ENCODE peak calls at places on chromosomes 13 and 19, in four cellular contexts. B is H54, Q is HCT116, J is IMR-90. N is an unnamed sample.

GRCh38 chr13:73251866-73252265 is 193.1 kb downstream of the KLF5 start:
- DNase-seq in B (no peak), Q (no peak), J (no peak), N (no peak)

GRCh38 chr19:47511681-47512080 is 3.2 kb downstream of the NAPA start:
- DNase-seq in B (no peak), Q (no peak), J (peak), N (no peak)

GRCh38 chr13:103931396-103931795 is 865.2 kb upstream of the SLC10A2 start:
- DNase-seq in B (no peak), Q (no peak), J (no peak), N (no peak)

GRCh38 chr19:18502633-18503294 is 19.1 kb downstream of the ELL start:
- DNase-seq in B (no peak), Q (no peak), J (no peak), N (no peak)

GRCh38 chr19:3507371-3508120 is 1.4 kb downstream of the FZR1 start:
- DNase-seq in B (no peak), Q (no peak), J (no peak), N (no peak)

GRCh38 chr13:73970413-73971055 is 163.7 kb downstream of the KLF12 start:
- DNase-seq in B (no peak), Q (no peak), J (no peak), N (no peak)

GRCh38 chr19:29670255-29670654 is 5.0 kb downstream of the PLEKHF1 start:
- DNase-seq in B (no peak), Q (no peak), J (no peak), N (no peak)

GRCh38 chr19:1645299-1645698 is 7.1 kb downstream of the TCF3 start:
- DNase-seq in B (no peak), Q (no peak), J (no peak), N (no peak)

GRCh38 chr13:73000027-73000674 is 58.7 kb upstream of the KLF5 start:
- DNase-seq in B (no peak), Q (peak), J (peak), N (no peak)

DNA sequence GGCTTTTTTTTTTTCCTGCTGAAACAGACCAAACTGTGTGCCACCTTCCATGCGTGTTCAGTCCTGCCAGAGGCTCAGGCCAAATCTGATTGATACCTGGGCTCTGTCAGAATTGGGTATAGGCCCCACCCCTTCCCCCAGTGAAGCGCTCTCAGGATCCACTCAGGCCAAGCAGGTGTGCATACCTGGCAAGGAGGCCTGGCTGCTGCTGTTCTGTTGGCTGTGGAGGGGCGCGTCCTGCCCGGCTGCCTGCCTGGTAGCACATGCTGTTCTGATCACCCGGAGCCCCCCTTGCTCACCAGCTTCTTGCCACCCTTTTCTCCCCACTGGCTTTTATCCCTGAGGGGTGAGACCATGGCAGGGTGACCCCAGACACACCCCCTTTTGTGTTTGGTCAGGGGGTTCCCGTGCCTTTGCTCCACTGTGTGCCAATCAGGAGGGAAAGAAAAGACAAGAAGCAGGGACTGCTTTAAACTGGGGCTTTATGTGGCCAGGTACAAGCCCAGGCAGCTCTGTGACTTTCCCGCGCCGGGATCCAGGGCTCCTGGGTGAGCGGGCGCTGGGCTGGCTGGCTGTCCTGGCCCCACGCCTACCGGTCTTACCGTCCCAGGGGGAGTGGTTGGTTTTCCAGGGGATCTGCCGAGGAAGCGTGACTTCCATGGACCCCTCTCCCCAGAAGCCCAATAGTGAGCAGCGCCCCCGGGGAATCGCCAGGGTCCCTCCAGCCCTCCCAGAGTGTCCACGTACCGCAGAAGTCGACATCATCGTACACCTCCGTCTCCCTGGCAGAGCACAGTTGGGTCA is 12.6 kb downstream of the PRAM1 start:
- DNase-seq in B (no peak), Q (no peak), J (no peak), N (no peak)
- TF ChIP-seq POLR2A in B (no peak), Q (no peak), J (no peak), N (no peak)

GRCh38 chr19:56177564-56178243 is 1.9 kb downstream of the GALP start:
- DNase-seq in B (no peak), Q (no peak), J (no peak), N (no peak)

GRCh38 chr19:56174086-56174485 is 1.7 kb upstream of the GALP start:
- DNase-seq in B (no peak), Q (no peak), J (no peak), N (no peak)

GRCh38 chr19:56174550-56174949 is 1.3 kb upstream of the GALP start:
- DNase-seq in B (no peak), Q (no peak), J (no peak), N (no peak)

GRCh38 chr19:56176881-56177280 is 1.1 kb downstream of the GALP start:
- DNase-seq in B (no peak), Q (no peak), J (no peak), N (no peak)
- TF ChIP-seq POLR2A in B (no peak), Q (no peak), J (no peak), N (no peak)

GRCh38 chr13:32586022-32586900 is at the start of gene PDS5B:
- DNase-seq in B (peak), Q (peak), J (peak), N (peak)

GRCh38 chr13:32585625-32586021 is 629 bp upstream of the PDS5B start:
- DNase-seq in B (no peak), Q (no peak), J (no peak), N (no peak)

GRCh38 chr13:32587774-32588165 is 1.5 kb downstream of the PDS5B start:
- DNase-seq in B (no peak), Q (no peak), J (peak), N (no peak)

GRCh38 chr13:32582991-32583390 is 3.3 kb upstream of the PDS5B start:
- DNase-seq in B (no peak), Q (no peak), J (no peak), N (no peak)

GRCh38 chr13:32587014-32587773 is 942 bp downstream of the PDS5B start:
- DNase-seq in B (peak), Q (peak), J (peak), N (peak)
- TF ChIP-seq POLR2A in B (no peak), Q (no peak), J (peak), N (no peak)

DNA sequence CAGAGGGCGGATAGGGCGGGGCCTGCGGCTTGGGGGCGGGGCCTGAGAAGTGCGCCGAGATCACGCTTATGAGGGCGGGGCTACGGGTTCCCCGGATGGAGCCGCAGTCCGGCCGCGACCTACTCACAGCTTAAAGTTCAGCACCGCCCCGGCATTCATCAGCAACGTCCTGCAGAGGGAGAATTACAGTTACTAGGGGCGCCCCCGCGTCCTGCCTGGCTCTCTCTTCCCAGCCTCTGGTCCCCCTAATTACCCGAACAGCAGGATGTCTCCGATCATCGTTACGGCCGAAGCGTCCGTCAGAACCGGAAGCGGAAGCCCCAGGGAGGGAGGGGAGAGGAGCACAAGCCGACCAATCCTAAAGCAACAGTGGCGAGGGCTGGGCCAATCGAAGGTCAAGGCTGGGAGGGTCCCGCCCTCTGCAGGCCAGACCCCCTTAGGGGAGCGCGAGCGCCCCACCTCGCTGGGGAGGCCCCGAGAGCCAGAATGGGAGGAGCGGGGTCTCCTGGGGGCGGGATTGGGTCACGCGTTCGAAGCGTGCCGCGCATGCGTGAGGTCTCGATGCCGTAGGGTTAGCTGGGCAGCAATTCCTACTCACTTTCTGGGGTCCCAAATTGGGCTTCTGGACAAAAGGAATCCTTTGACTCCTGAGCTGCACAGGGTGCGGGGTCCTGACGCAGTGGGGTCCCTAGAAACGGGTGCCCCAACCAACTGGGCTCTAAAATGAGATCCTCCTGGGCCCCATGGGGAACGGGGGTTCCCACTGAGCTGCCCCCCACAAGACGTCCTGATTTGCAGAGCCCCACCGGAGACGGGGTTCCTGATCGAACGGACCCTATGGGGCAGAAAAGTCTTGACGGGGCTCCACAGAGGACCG is at the start of gene SMIM7:
- DNase-seq in B (peak), Q (peak), J (peak), N (peak)
- TF ChIP-seq POLR2A in B (peak), Q (peak), J (peak), N (peak)

GRCh38 chr19:41325947-41326706 is 16.2 kb downstream of the CCDC97 start:
- DNase-seq in B (no peak), Q (no peak), J (peak), N (no peak)

GRCh38 chr19:41327076-41327475 is 17.1 kb downstream of the CCDC97 start:
- DNase-seq in B (no peak), Q (no peak), J (no peak), N (peak)

GRCh38 chr19:41328157-41328817 is 18.3 kb downstream of the CCDC97 start:
- DNase-seq in B (no peak), Q (no peak), J (peak), N (peak)

GRCh38 chr19:41328818-41329220 is 18.8 kb downstream of the CCDC97 start:
- DNase-seq in B (no peak), Q (no peak), J (no peak), N (no peak)

DNA sequence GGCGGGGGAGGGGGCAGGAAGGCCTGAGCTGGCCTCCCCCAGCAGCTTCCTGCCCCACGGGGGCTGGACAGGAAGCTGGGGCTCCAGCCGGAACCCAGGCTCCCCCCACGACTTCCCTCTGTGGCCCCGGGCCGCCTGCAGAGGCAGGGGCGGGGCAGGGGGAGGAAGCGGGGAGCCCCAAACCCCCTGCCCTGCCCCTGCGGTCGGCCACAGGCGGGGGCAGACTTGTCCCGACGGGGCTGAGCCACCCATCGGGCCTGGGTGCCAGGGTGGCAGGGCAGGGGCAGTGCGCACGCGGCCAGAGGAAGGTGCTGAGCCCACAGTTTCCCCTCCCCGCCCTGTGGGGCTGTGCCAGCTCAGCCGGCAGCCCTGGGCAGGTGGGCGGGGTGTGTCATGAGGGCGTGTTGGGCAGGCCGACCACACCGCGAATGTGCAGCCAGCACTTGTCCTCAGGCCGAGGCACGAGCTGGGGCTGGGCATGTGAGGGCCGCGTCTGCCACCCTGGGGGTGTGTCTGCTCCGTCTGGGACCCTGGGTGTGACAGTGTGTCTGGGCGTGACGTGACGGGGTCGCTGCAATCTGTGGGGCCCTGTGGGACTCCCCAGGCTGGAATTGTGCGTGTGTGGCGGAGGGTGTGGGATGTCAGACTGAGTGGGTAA is 17.7 kb downstream of the CCDC97 start:
- DNase-seq in B (peak), Q (no peak), J (peak), N (peak)
- TF ChIP-seq POLR2A in B (no peak), Q (no peak), J (peak), N (peak)

DNA sequence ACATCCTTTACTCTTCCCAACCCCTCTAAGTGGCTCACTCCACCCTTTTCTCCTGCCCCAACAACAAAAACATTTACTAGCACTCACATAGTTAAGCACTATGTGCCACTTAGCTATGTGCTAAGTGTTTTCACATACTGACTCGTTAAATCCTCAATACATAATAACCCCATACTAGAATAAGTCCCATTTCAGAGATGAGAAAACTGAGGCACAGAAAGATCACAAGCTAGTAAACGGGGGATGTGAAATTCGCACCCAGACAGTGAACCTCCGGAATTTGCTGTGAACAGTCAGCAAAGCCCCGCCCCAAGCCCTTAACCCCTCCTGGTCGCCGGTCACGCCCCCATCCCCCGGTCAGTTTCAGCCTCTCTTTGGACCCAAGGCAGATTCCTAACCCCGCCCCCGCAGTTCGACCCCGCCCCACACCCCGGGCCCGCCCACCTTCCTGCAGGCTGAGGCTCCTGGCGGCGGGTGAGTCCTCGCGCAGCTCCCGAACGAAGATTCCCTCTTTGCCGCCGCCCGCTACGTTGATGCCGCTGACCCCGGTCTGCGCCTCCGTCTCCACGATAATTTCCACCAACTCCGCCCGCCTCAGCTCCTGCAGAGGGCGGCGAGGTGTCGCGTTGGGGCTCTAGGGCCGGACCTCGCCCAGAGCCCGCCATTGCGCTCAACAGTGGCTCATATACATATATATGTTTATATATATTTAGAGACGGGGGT is 9.8 kb downstream of the PRX start:
- DNase-seq in B (peak), Q (peak), J (peak), N (peak)
- TF ChIP-seq POLR2A in B (peak), Q (no peak), J (no peak), N (no peak)

GRCh38 chr19:35204799-35205732 is 23.5 kb downstream of the FAM187B start:
- DNase-seq in B (no peak), Q (no peak), J (no peak), N (no peak)
- TF ChIP-seq POLR2A in B (no peak), Q (no peak), J (no peak), N (no peak)

DNA sequence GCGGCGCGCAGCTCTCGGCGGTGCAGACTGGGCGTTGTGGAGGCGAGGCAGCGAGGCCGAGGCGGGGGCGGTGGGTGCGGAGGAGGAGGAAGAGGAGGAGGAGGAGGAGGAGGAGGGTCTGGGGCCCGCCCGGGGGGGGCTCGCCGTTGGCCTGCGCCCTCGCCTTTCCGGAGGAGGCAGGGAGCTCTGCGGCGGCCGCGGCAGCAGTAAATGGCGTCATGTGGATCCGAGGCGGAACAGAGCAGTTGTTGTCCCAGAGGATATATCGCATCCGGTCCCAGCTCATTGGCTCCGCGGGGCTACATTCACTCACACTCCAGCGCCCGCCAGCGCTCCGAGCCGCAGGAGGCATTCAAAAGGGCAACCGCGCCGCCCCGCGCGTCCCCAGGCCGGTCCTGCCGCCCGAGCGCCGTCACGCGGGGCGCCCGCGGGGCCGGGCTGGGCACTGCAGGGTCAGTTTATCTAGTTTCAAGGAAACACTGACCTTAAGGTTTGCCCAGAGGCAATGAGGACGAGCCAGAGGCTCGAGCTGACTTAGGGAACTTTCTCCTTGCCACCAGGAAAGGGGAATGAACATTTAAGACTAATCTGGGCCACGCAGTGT is at the start of gene SPRY2:
- DNase-seq in B (peak), Q (peak), J (peak), N (peak)
- TF ChIP-seq POLR2A in B (peak), Q (peak), J (peak), N (peak)

DNA sequence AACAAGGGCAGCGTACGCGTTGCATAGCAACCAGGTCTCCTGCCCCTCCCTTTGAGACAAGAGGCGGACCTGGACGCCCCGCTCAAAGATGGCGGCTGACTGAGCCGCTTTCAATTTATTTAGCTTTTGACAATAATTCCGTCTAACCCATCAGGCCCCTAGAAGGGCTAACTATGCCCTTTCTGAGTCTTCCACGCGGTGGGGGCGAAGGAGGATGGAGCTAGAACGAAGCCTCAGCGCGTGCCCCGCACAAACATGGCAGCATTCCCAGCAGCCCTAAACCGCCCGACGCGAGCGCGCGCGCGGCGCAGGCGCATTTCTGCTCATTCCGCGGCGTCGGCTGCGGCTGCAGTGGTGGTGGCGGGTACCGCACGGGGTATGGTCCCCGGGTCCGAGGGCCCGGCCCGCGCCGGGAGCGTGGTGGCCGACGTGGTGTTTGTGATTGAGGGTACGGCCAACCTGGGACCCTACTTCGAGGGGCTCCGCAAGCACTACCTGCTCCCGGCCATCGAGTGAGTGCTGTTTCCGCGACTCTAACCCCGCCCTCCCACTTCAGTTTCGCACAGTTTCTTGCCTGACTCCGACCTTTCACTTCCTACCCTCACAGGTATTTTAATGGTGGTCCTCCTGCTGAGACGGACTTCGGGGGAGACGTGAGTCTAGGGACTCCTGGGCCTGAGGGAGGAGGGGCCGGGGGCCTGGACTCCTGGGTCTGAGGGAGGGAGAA is at the start of gene MED25:
- DNase-seq in B (peak), Q (peak), J (peak), N (peak)
- TF ChIP-seq POLR2A in B (peak), Q (peak), J (no peak), N (peak)

DNA sequence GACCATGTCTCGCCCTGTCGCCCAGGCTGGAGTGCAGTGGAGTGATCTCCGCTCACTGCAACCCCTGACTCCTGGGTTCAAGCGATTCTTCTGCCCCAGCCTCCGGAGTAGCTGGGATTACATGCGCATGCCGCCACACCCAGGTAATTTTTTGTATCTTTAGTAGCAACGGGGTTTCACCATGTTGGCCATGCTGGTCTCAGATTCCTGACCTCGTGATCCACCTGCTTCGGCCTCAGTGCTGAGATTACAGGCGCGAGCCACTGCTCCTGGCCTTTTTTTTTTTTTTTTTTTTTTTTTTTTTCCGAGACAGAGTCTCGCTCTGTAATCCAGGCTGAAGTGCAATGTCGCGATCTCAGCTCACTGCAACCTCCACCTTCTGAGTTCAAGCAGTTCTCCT is 4.9 kb upstream of the KEAP1 start:
- DNase-seq in B (no peak), Q (no peak), J (no peak), N (no peak)
- TF ChIP-seq POLR2A in B (no peak), Q (no peak), J (no peak), N (no peak)